ENCODE peak calls at places on chromosomes 16 and 17, in eight cellular contexts. One of them, this sample, is unnamed.

GRCh38 chr16:56606071-56606687 is 2.2 kb upstream of the MT2A start:
- DNase-seq in EL: peak
- DNase-seq in NCI-H1105 treated with DMSO at 0.1 percent for 48 hours: no peak
- DNase-seq in T-cell: no peak
- DNase-seq in COLO829: peak
- DNase-seq in smooth muscle cell of the brain vasculature: no peak
- DNase-seq in IMR-90: peak
- DNase-seq in cortex of kidney: no peak
- DNase-seq in this sample: no peak

GRCh38 chr17:66829386-66829864 is 5.5 kb upstream of the CACNG5 start:
- DNase-seq in cortex of kidney: no peak
- DNase-seq in IMR-90: peak
- DNase-seq in EL: peak
- DNase-seq in T-cell: no peak
- DNase-seq in smooth muscle cell of the brain vasculature: peak
- DNase-seq in COLO829: peak
- DNase-seq in NCI-H1105 treated with DMSO at 0.1 percent for 48 hours: no peak
- DNase-seq in this sample: peak

GRCh38 chr17:3917391-3917931 is 1.2 kb upstream of the P2RX1 start:
- DNase-seq in IMR-90: peak
- DNase-seq in NCI-H1105 treated with DMSO at 0.1 percent for 48 hours: peak
- DNase-seq in smooth muscle cell of the brain vasculature: no peak
- DNase-seq in COLO829: no peak
- DNase-seq in cortex of kidney: no peak
- DNase-seq in T-cell: no peak
- DNase-seq in EL: peak
- DNase-seq in this sample: no peak

GRCh38 chr16:54204756-54205155 is 81.8 kb downstream of the IRX3 start:
- DNase-seq in NCI-H1105 treated with DMSO at 0.1 percent for 48 hours: no peak
- DNase-seq in EL: no peak
- DNase-seq in IMR-90: no peak
- DNase-seq in T-cell: no peak
- DNase-seq in COLO829: no peak
- DNase-seq in smooth muscle cell of the brain vasculature: no peak
- DNase-seq in cortex of kidney: no peak
- DNase-seq in this sample: no peak

GRCh38 chr17:56786989-56787482 is 46.7 kb downstream of the C17orf67 start:
- DNase-seq in T-cell: no peak
- DNase-seq in cortex of kidney: no peak
- DNase-seq in NCI-H1105 treated with DMSO at 0.1 percent for 48 hours: no peak
- DNase-seq in COLO829: peak
- DNase-seq in IMR-90: peak
- DNase-seq in smooth muscle cell of the brain vasculature: no peak
- DNase-seq in EL: peak
- DNase-seq in this sample: no peak

GRCh38 chr17:81933178-81933699 is 3.9 kb downstream of the PYCR1 start:
- DNase-seq in T-cell: no peak
- DNase-seq in COLO829: no peak
- DNase-seq in EL: no peak
- DNase-seq in smooth muscle cell of the brain vasculature: no peak
- DNase-seq in NCI-H1105 treated with DMSO at 0.1 percent for 48 hours: no peak
- DNase-seq in IMR-90: no peak
- DNase-seq in cortex of kidney: no peak
- DNase-seq in this sample: no peak

GRCh38 chr17:48558057-48558456 is 13.1 kb upstream of the HOXB2 start:
- DNase-seq in T-cell: no peak
- DNase-seq in smooth muscle cell of the brain vasculature: no peak
- DNase-seq in COLO829: no peak
- DNase-seq in cortex of kidney: no peak
- DNase-seq in EL: no peak
- DNase-seq in IMR-90: no peak
- DNase-seq in NCI-H1105 treated with DMSO at 0.1 percent for 48 hours: no peak
- DNase-seq in this sample: no peak

GRCh38 chr17:40602445-40603443 is 37.5 kb upstream of the CCR7 start:
- DNase-seq in cortex of kidney: no peak
- DNase-seq in smooth muscle cell of the brain vasculature: no peak
- DNase-seq in EL: no peak
- DNase-seq in NCI-H1105 treated with DMSO at 0.1 percent for 48 hours: no peak
- DNase-seq in T-cell: peak
- DNase-seq in COLO829: no peak
- DNase-seq in IMR-90: no peak
- DNase-seq in this sample: no peak

GRCh38 chr16:23635958-23636357 is 5.2 kb downstream of the PALB2 start:
- DNase-seq in NCI-H1105 treated with DMSO at 0.1 percent for 48 hours: no peak
- DNase-seq in cortex of kidney: no peak
- DNase-seq in smooth muscle cell of the brain vasculature: no peak
- DNase-seq in IMR-90: no peak
- DNase-seq in EL: no peak
- DNase-seq in COLO829: no peak
- DNase-seq in T-cell: no peak
- DNase-seq in this sample: no peak

GRCh38 chr17:34009946-34010345 is 245.1 kb upstream of the CCL2 start:
- DNase-seq in smooth muscle cell of the brain vasculature: no peak
- DNase-seq in cortex of kidney: no peak
- DNase-seq in NCI-H1105 treated with DMSO at 0.1 percent for 48 hours: no peak
- DNase-seq in T-cell: no peak
- DNase-seq in COLO829: no peak
- DNase-seq in IMR-90: no peak
- DNase-seq in EL: no peak
- DNase-seq in this sample: no peak

GRCh38 chr17:46194393-46195216 is 1.4 kb upstream of the KANSL1 start:
- DNase-seq in EL: peak
- DNase-seq in smooth muscle cell of the brain vasculature: peak
- DNase-seq in COLO829: peak
- DNase-seq in NCI-H1105 treated with DMSO at 0.1 percent for 48 hours: peak
- DNase-seq in cortex of kidney: no peak
- DNase-seq in IMR-90: peak
- DNase-seq in T-cell: peak
- DNase-seq in this sample: no peak

GRCh38 chr17:36722121-36722902 is 120.9 kb downstream of the MRM1 start:
- DNase-seq in smooth muscle cell of the brain vasculature: no peak
- DNase-seq in T-cell: peak
- DNase-seq in cortex of kidney: no peak
- DNase-seq in COLO829: no peak
- DNase-seq in EL: peak
- DNase-seq in NCI-H1105 treated with DMSO at 0.1 percent for 48 hours: peak
- DNase-seq in IMR-90: peak
- DNase-seq in this sample: peak

GRCh38 chr16:48433849-48434530 is 48.8 kb upstream of the SIAH1 start:
- DNase-seq in smooth muscle cell of the brain vasculature: no peak
- DNase-seq in T-cell: no peak
- DNase-seq in EL: no peak
- DNase-seq in IMR-90: no peak
- DNase-seq in cortex of kidney: no peak
- DNase-seq in COLO829: no peak
- DNase-seq in NCI-H1105 treated with DMSO at 0.1 percent for 48 hours: no peak
- DNase-seq in this sample: no peak

GRCh38 chr16:10751291-10751697 is 7.7 kb downstream of the NUBP1 start:
- DNase-seq in T-cell: no peak
- DNase-seq in NCI-H1105 treated with DMSO at 0.1 percent for 48 hours: no peak
- DNase-seq in IMR-90: no peak
- DNase-seq in smooth muscle cell of the brain vasculature: no peak
- DNase-seq in COLO829: no peak
- DNase-seq in EL: no peak
- DNase-seq in cortex of kidney: no peak
- DNase-seq in this sample: no peak

GRCh38 chr17:49992933-49993422 is 2.0 kb downstream of the DLX3 start:
- DNase-seq in T-cell: no peak
- DNase-seq in COLO829: no peak
- DNase-seq in smooth muscle cell of the brain vasculature: no peak
- DNase-seq in NCI-H1105 treated with DMSO at 0.1 percent for 48 hours: no peak
- DNase-seq in EL: no peak
- DNase-seq in IMR-90: no peak
- DNase-seq in cortex of kidney: no peak
- DNase-seq in this sample: no peak

GRCh38 chr16:58028541-58029070 is 3.1 kb downstream of the MMP15 start:
- DNase-seq in T-cell: no peak
- DNase-seq in smooth muscle cell of the brain vasculature: no peak
- DNase-seq in COLO829: no peak
- DNase-seq in IMR-90: no peak
- DNase-seq in cortex of kidney: peak
- DNase-seq in NCI-H1105 treated with DMSO at 0.1 percent for 48 hours: no peak
- DNase-seq in EL: peak
- DNase-seq in this sample: no peak

GRCh38 chr17:1036845-1037237 is 39.9 kb downstream of the TIMM22 start:
- DNase-seq in T-cell: no peak
- DNase-seq in NCI-H1105 treated with DMSO at 0.1 percent for 48 hours: no peak
- DNase-seq in cortex of kidney: no peak
- DNase-seq in COLO829: no peak
- DNase-seq in IMR-90: no peak
- DNase-seq in EL: no peak
- DNase-seq in smooth muscle cell of the brain vasculature: no peak
- DNase-seq in this sample: no peak

GRCh38 chr16:14464796-14465195 is 165.3 kb downstream of the PARN start:
- DNase-seq in T-cell: no peak
- DNase-seq in smooth muscle cell of the brain vasculature: no peak
- DNase-seq in IMR-90: no peak
- DNase-seq in NCI-H1105 treated with DMSO at 0.1 percent for 48 hours: no peak
- DNase-seq in cortex of kidney: no peak
- DNase-seq in COLO829: no peak
- DNase-seq in EL: peak
- DNase-seq in this sample: no peak

GRCh38 chr17:37708616-37709212 is 36.1 kb downstream of the HNF1B start:
- DNase-seq in COLO829: no peak
- DNase-seq in smooth muscle cell of the brain vasculature: no peak
- DNase-seq in T-cell: no peak
- DNase-seq in EL: peak
- DNase-seq in IMR-90: peak
- DNase-seq in cortex of kidney: no peak
- DNase-seq in NCI-H1105 treated with DMSO at 0.1 percent for 48 hours: no peak
- DNase-seq in this sample: no peak

GRCh38 chr16:49464877-49465504 is 91.4 kb downstream of the C16orf78 start:
- DNase-seq in COLO829: no peak
- DNase-seq in IMR-90: no peak
- DNase-seq in NCI-H1105 treated with DMSO at 0.1 percent for 48 hours: no peak
- DNase-seq in cortex of kidney: no peak
- DNase-seq in EL: no peak
- DNase-seq in T-cell: no peak
- DNase-seq in smooth muscle cell of the brain vasculature: no peak
- DNase-seq in this sample: peak

GRCh38 chr17:32551186-32551955 is 64.6 kb downstream of the CDK5R1 start:
- DNase-seq in EL: peak
- DNase-seq in T-cell: no peak
- DNase-seq in cortex of kidney: no peak
- DNase-seq in COLO829: peak
- DNase-seq in IMR-90: peak
- DNase-seq in smooth muscle cell of the brain vasculature: no peak
- DNase-seq in NCI-H1105 treated with DMSO at 0.1 percent for 48 hours: no peak
- DNase-seq in this sample: no peak

GRCh38 chr17:8466873-8467272 is 31.2 kb downstream of the NDEL1 start:
- DNase-seq in T-cell: no peak
- DNase-seq in IMR-90: no peak
- DNase-seq in EL: no peak
- DNase-seq in cortex of kidney: no peak
- DNase-seq in NCI-H1105 treated with DMSO at 0.1 percent for 48 hours: no peak
- DNase-seq in smooth muscle cell of the brain vasculature: no peak
- DNase-seq in COLO829: no peak
- DNase-seq in this sample: peak

GRCh38 chr16:75250089-75250808 is 1.2 kb downstream of the BCAR1 start:
- DNase-seq in T-cell: no peak
- DNase-seq in COLO829: no peak
- DNase-seq in smooth muscle cell of the brain vasculature: no peak
- DNase-seq in cortex of kidney: no peak
- DNase-seq in EL: peak
- DNase-seq in IMR-90: no peak
- DNase-seq in NCI-H1105 treated with DMSO at 0.1 percent for 48 hours: no peak
- DNase-seq in this sample: no peak

GRCh38 chr16:89586853-89587252 is 11.3 kb downstream of the CPNE7 start:
- DNase-seq in IMR-90: no peak
- DNase-seq in cortex of kidney: no peak
- DNase-seq in COLO829: no peak
- DNase-seq in smooth muscle cell of the brain vasculature: no peak
- DNase-seq in T-cell: no peak
- DNase-seq in EL: no peak
- DNase-seq in NCI-H1105 treated with DMSO at 0.1 percent for 48 hours: no peak
- DNase-seq in this sample: no peak

GRCh38 chr17:42618442-42619150 is 9.1 kb downstream of the TUBG1 start:
- DNase-seq in IMR-90: no peak
- DNase-seq in EL: peak
- DNase-seq in cortex of kidney: no peak
- DNase-seq in smooth muscle cell of the brain vasculature: no peak
- DNase-seq in NCI-H1105 treated with DMSO at 0.1 percent for 48 hours: peak
- DNase-seq in COLO829: no peak
- DNase-seq in T-cell: no peak
- DNase-seq in this sample: peak

GRCh38 chr17:44831270-44831770 is 1.2 kb upstream of the GJC1 start:
- DNase-seq in smooth muscle cell of the brain vasculature: no peak
- DNase-seq in IMR-90: no peak
- DNase-seq in EL: no peak
- DNase-seq in NCI-H1105 treated with DMSO at 0.1 percent for 48 hours: no peak
- DNase-seq in T-cell: no peak
- DNase-seq in cortex of kidney: no peak
- DNase-seq in COLO829: no peak
- DNase-seq in this sample: no peak

GRCh38 chr17:8837438-8838075 is 29.9 kb downstream of the PIK3R6 start:
- DNase-seq in NCI-H1105 treated with DMSO at 0.1 percent for 48 hours: peak
- DNase-seq in cortex of kidney: no peak
- DNase-seq in COLO829: no peak
- DNase-seq in T-cell: no peak
- DNase-seq in smooth muscle cell of the brain vasculature: no peak
- DNase-seq in EL: peak
- DNase-seq in IMR-90: no peak
- DNase-seq in this sample: peak

GRCh38 chr16:35631261-35631945 is 2172.0 kb downstream of the TP53TG3F start:
- DNase-seq in smooth muscle cell of the brain vasculature: no peak
- DNase-seq in T-cell: no peak
- DNase-seq in cortex of kidney: no peak
- DNase-seq in EL: no peak
- DNase-seq in NCI-H1105 treated with DMSO at 0.1 percent for 48 hours: no peak
- DNase-seq in COLO829: peak
- DNase-seq in IMR-90: no peak
- DNase-seq in this sample: no peak

GRCh38 chr17:17091276-17091675 is 49.0 kb downstream of the MPRIP start:
- DNase-seq in smooth muscle cell of the brain vasculature: no peak
- DNase-seq in EL: no peak
- DNase-seq in NCI-H1105 treated with DMSO at 0.1 percent for 48 hours: no peak
- DNase-seq in IMR-90: no peak
- DNase-seq in T-cell: no peak
- DNase-seq in COLO829: no peak
- DNase-seq in cortex of kidney: no peak
- DNase-seq in this sample: no peak